ENCODE peak calls at places on chromosomes 12 and 14, in seven cellular contexts. O is RWPE1; X is activated CD8-positive, alpha-beta memory T cell treated with anti-CD3 and anti-CD28 coated beads, Interleukin-2, amount 50 U/mL, for 48 hours; G is HCEC 1CT; M is nephron progenitor cell; D is occipital lobe; N is stomach. Q is an unnamed sample.

GRCh38 chr14:69784942-69785341 is 12.1 kb downstream of the SLC10A1 start:
- DNase-seq in O (no peak), X (no peak), G (no peak), M (no peak), D (no peak), N (no peak), Q (no peak)

GRCh38 chr12:91778091-91778819 is 367.4 kb downstream of the BTG1 start:
- DNase-seq in O (no peak), X (no peak), G (peak; percentile 8), M (no peak), D (no peak), N (no peak), Q (no peak)

GRCh38 chr12:2288001-2288400 is 235.2 kb downstream of the CACNA1C start:
- DNase-seq in O (no peak), X (no peak), G (peak; percentile 43), M (no peak), D (no peak), N (no peak), Q (no peak)

GRCh38 chr12:29317556-29318363 is 63.2 kb downstream of the ERGIC2 start:
- DNase-seq in O (peak; percentile 36), X (no peak), G (peak; percentile 75), M (peak; percentile 9), D (peak; percentile 26), N (peak; percentile 38), Q (no peak)

GRCh38 chr14:29085546-29085945 is 319.0 kb downstream of the FOXG1 start:
- DNase-seq in O (peak; percentile 5), X (no peak), G (peak; percentile 32), M (no peak), D (no peak), N (no peak), Q (no peak)

GRCh38 chr14:28949503-28949902 is 182.9 kb downstream of the FOXG1 start:
- DNase-seq in O (no peak), X (no peak), G (no peak), M (no peak), D (no peak), N (no peak), Q (no peak)

GRCh38 chr14:104563742-104564615 is 15.6 kb upstream of the C14orf180 start:
- DNase-seq in O (peak; percentile 85), X (peak; percentile 82), G (peak; percentile 24), M (peak; percentile 86), D (peak; percentile 22), N (peak; percentile 75), Q (peak; percentile 83)

GRCh38 chr14:73785336-73785833 is 66.2 kb upstream of the PTGR2 start:
- DNase-seq in O (no peak), X (no peak), G (peak; percentile 75), M (peak; percentile 50), D (peak; percentile 35), N (no peak), Q (no peak)

GRCh38 chr12:29072631-29073030 is 76.4 kb upstream of the FAR2 start:
- DNase-seq in O (no peak), X (no peak), G (no peak), M (no peak), D (no peak), N (no peak), Q (no peak)

GRCh38 chr14:39431416-39432178 is 636 bp downstream of the FBXO33 start:
- DNase-seq in O (peak; percentile 27), X (peak; percentile 73), G (peak; percentile 27), M (peak; percentile 66), D (no peak), N (peak; percentile 58), Q (peak; percentile 70)

GRCh38 chr12:122356192-122356635 is 66.3 kb downstream of the CLIP1 start:
- DNase-seq in O (peak; percentile 32), X (peak; percentile 63), G (peak; percentile 53), M (peak; percentile 41), D (no peak), N (peak; percentile 50), Q (no peak)

GRCh38 chr12:8064131-8064530 is 2.0 kb downstream of the C3AR1 start:
- DNase-seq in O (no peak), X (no peak), G (no peak), M (no peak), D (no peak), N (no peak), Q (no peak)

GRCh38 chr14:90275820-90276219 is 19.5 kb downstream of the PSMC1 start:
- DNase-seq in O (no peak), X (no peak), G (no peak), M (no peak), D (no peak), N (no peak), Q (no peak)

GRCh38 chr14:77151245-77151644 is 9.7 kb upstream of the ZDHHC22 start:
- DNase-seq in O (peak; percentile 44), X (no peak), G (peak; percentile 22), M (peak; percentile 63), D (no peak), N (no peak), Q (no peak)

GRCh38 chr12:75889214-75889613 is 142.4 kb downstream of the PHLDA1 start:
- DNase-seq in O (no peak), X (no peak), G (no peak), M (peak; percentile 13), D (peak; percentile 18), N (no peak), Q (no peak)

GRCh38 chr14:78448483-78449094 is 278.4 kb downstream of the NRXN3 start:
- DNase-seq in O (peak; percentile 36), X (peak; percentile 78), G (peak; percentile 57), M (peak; percentile 71), D (peak; percentile 14), N (peak; percentile 53), Q (no peak)